ENCODE peak calls at places on chromosomes 2 and 18, in seven cellular contexts. J is fibroblast of lung, B is GM12878, D is Karpas-422, U is IMR-90, H is endothelial cell of umbilical vein, C is SK-N-MC. P is an unnamed sample.
A peak's percentile ranks its signal among the peaks of the same experiment; 100 is the strongest.

GRCh38 chr2:76517238-76517909 is 806.7 kb upstream of the GCFC2 start:
- DNase-seq in J (no peak), B (no peak), D (no peak), U (no peak), H (no peak), C (no peak), P (no peak)

GRCh38 chr18:59566507-59566906 is 130.7 kb downstream of the CCBE1 start:
- DNase-seq in J (peak; percentile 91), B (no peak), D (no peak), U (peak; percentile 82), H (no peak), C (no peak), P (no peak)

GRCh38 chr18:59681521-59682004 is 15.7 kb downstream of the CCBE1 start:
- DNase-seq in J (no peak), B (no peak), D (no peak), U (no peak), H (no peak), C (no peak), P (no peak)

GRCh38 chr2:175464311-175464670 is 282.8 kb upstream of the ATP5MC3 start:
- DNase-seq in J (no peak), B (no peak), D (no peak), U (no peak), H (no peak), C (no peak), P (no peak)

GRCh38 chr2:222604749-222605515 is 51.0 kb downstream of the FARSB start:
- DNase-seq in J (no peak), B (no peak), D (no peak), U (no peak), H (no peak), C (no peak), P (no peak)

GRCh38 chr2:196431076-196431475 is 208.4 kb upstream of the CCDC150 start:
- DNase-seq in J (peak; percentile 6), B (no peak), D (no peak), U (no peak), H (peak; percentile 51), C (no peak), P (no peak)

GRCh38 chr2:214899751-214900150 is 90.3 kb upstream of the BARD1 start:
- DNase-seq in J (no peak), B (no peak), D (no peak), U (no peak), H (no peak), C (no peak), P (no peak)

GRCh38 chr2:40225670-40226069 is 226.2 kb downstream of the SLC8A1 start:
- DNase-seq in J (no peak), B (no peak), D (no peak), U (no peak), H (no peak), C (no peak), P (no peak)

GRCh38 chr2:9656270-9656766 is 25.5 kb upstream of the YWHAQ start:
- DNase-seq in J (peak; percentile 88), B (peak; percentile 95), D (no peak), U (peak; percentile 97), H (peak; percentile 91), C (no peak), P (peak; percentile 76)

GRCh38 chr2:86541282-86541681 is 22.0 kb downstream of the CHMP3 start:
- DNase-seq in J (no peak), B (no peak), D (no peak), U (no peak), H (no peak), C (no peak), P (peak; percentile 31)

DNA sequence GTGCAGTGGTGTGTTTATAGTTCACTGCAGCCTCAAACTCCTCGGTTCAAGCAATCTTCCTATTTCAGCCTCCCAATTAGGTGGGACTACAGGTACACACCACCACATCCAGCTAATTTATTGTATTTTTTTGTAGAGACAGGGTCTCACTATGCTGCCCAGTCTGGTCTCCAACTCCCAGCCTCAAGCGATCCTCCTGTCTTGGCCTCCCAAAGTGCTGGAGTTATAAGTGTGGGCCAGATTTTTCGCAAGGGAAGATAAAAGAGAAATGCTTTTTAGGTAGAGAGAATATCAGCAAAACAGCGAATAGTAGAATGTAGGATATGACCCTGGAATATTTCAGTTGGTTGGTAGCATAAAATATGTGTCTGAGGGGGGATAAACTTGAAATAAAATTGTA is 4.3 kb downstream of the DDX1 start:
- DNase-seq in J (no peak), B (no peak), D (no peak), U (no peak), H (no peak), C (no peak), P (no peak)
- H3K36me3 ChIP-seq in J (peaks cover 12% of the 10 kb centered on the region), B (no peaks in the 10 kb centered on the region), D (peaks cover 29% of the 10 kb centered on the region), U (peaks cover 25% of the 10 kb centered on the region), H (peaks cover 33% of the 10 kb centered on the region), C (peaks cover 61% of the 10 kb centered on the region), P (peaks cover 60% of the 10 kb centered on the region)

GRCh38 chr2:234091432-234091879 is 41.0 kb downstream of the SPP2 start:
- DNase-seq in J (peak; percentile 9), B (no peak), D (no peak), U (no peak), H (peak; percentile 79), C (no peak), P (peak; percentile 39)
- H3K9me3 ChIP-seq in J (no peaks in the 10 kb centered on the region), B (no peaks in the 10 kb centered on the region), D (no peaks in the 10 kb centered on the region), U (no peaks in the 10 kb centered on the region), H (no peaks in the 10 kb centered on the region), C (no peaks in the 10 kb centered on the region), P (peaks cover 11% of the 10 kb centered on the region)

GRCh38 chr18:6728809-6729246 is 688 bp upstream of the ARHGAP28 start:
- DNase-seq in J (no peak), B (no peak), D (no peak), U (no peak), H (no peak), C (no peak), P (no peak)

GRCh38 chr18:6728318-6728717 is 1.2 kb upstream of the ARHGAP28 start:
- DNase-seq in J (no peak), B (no peak), D (no peak), U (no peak), H (no peak), C (no peak), P (no peak)

GRCh38 chr18:6732952-6733351 is 3.4 kb downstream of the ARHGAP28 start:
- DNase-seq in J (peak; percentile 61), B (no peak), D (no peak), U (no peak), H (peak; percentile 52), C (no peak), P (no peak)

GRCh38 chr18:6731197-6731596 is 1.7 kb downstream of the ARHGAP28 start:
- DNase-seq in J (peak; percentile 99), B (no peak), D (no peak), U (peak; percentile 94), H (peak; percentile 71), C (no peak), P (peak; percentile 91)

GRCh38 chr18:6729247-6730091 is at the start of gene ARHGAP28:
- DNase-seq in J (peak; percentile 97), B (no peak), D (no peak), U (peak; percentile 92), H (peak; percentile 96), C (no peak), P (peak; percentile 89)
- H3K9ac ChIP-seq in J (peak within 1 kb of the TSS; percentile 59), B (no peak within 1 kb of the TSS), D (no peak within 1 kb of the TSS), U (peak within 1 kb of the TSS; percentile 91), H (peak within 1 kb of the TSS; percentile 68), C (peak within 1 kb of the TSS; percentile 71), P (peak within 1 kb of the TSS; percentile 84)

DNA sequence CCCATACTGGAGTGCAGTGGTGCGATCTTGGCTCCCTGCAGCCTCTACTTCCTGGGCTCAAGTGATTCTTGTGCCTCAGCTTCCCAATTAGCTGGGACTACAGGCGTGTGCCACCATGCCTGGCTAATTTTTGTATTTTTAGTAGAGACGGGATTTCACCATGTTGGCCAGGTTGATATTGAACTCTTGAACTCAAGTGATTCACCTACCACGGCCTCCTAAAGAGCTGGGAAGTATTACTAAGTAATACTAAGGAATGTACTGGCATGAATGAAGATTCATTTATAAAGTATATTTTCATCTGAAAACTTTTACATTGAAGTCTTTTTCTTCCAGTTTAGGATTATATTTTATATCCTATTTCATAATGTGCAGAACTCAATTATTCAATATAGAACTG is 38.1 kb downstream of the NUP35 start:
- DNase-seq in J (peak; percentile 3), B (no peak), D (no peak), U (peak; percentile 73), H (no peak), C (no peak), P (peak; percentile 48)
- H3K36me3 ChIP-seq in J (no peaks in the 10 kb centered on the region), B (peaks cover 4% of the 10 kb centered on the region), D (peaks cover 78% of the 10 kb centered on the region), U (peaks cover 5% of the 10 kb centered on the region), H (peaks cover 3% of the 10 kb centered on the region), C (peaks cover 90% of the 10 kb centered on the region), P (peaks cover 37% of the 10 kb centered on the region)

DNA sequence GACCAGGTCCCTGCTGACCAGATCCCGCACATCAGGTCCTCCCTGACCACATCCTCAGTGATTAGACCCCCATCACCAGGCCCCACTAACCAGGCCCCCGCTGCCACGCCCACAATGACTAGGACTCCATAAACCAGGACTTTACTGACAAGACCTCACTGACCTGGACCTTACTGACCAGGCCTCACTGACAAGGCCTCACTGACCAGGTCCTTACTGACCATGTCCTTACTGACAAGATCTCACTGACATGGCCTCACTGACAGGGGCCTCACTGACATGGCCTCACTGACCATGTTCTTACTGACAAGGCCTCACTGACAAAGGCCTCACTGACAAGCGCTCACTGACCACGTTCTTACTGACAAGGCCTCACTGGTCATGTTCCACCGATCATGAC is 107.9 kb upstream of the TEKT4 start:
- DNase-seq in J (no peak), B (no peak), D (no peak), U (no peak), H (no peak), C (no peak), P (no peak)
- H3K9me3 ChIP-seq in J (no peaks in the 10 kb centered on the region), B (no peaks in the 10 kb centered on the region), D (no peaks in the 10 kb centered on the region), U (peaks cover 10% of the 10 kb centered on the region), H (no peaks in the 10 kb centered on the region), C (no peaks in the 10 kb centered on the region), P (no peaks in the 10 kb centered on the region)

GRCh38 chr2:241324775-241325174 is 9.1 kb downstream of the SEPTIN2 start:
- DNase-seq in J (no peak), B (no peak), D (peak; percentile 86), U (no peak), H (no peak), C (no peak), P (no peak)
- H3K9ac ChIP-seq in J (no peak overlapping the region), B (peak overlapping the region; percentile 2), D (peak overlapping the region; percentile 57), U (no peak overlapping the region), H (no peak overlapping the region), C (no peak overlapping the region), P (peak overlapping the region; percentile 65)

P was measured in adipocyte.